ENCODE peak calls at places on chromosomes 13 and 19, in ten cellular contexts. D, U, M, G, R, A, S, T, O and B are unnamed samples.

GRCh38 chr13:114115191-114115671 is 17.2 kb downstream of the RASA3 start:
- DNase-seq in D (peak), U (no peak), M (no peak), G (no peak), R (no peak), A (no peak), S (no peak), T (no peak), O (peak), B (no peak)

GRCh38 chr13:27379694-27380596 is 44.5 kb upstream of the GTF3A start:
- DNase-seq in D (peak), U (peak), M (no peak), G (peak), R (peak), A (no peak), S (peak), T (peak), O (peak), B (peak)

GRCh38 chr19:32649751-32650150 is 25.2 kb downstream of the ANKRD27 start:
- DNase-seq in D (no peak), U (no peak), M (no peak), G (no peak), R (no peak), A (no peak), S (no peak), T (no peak), O (peak), B (no peak)

GRCh38 chr19:2016041-2016807 is 710 bp upstream of the BTBD2 start:
- DNase-seq in D (peak), U (peak), M (no peak), G (peak), R (no peak), A (peak), S (peak), T (peak), O (peak), B (peak)

GRCh38 chr13:60143775-60144174 is 20.0 kb downstream of the DIAPH3 start:
- DNase-seq in D (no peak), U (no peak), M (no peak), G (no peak), R (no peak), A (no peak), S (no peak), T (no peak), O (no peak), B (no peak)

GRCh38 chr13:40520916-40521315 is 145.5 kb downstream of the FOXO1 start:
- DNase-seq in D (no peak), U (no peak), M (no peak), G (no peak), R (no peak), A (no peak), S (no peak), T (no peak), O (no peak), B (no peak)

GRCh38 chr13:50128406-50129048 is 113.3 kb downstream of the KCNRG start:
- DNase-seq in D (no peak), U (peak), M (no peak), G (no peak), R (no peak), A (no peak), S (peak), T (no peak), O (no peak), B (peak)

GRCh38 chr13:40697711-40698110 is 31.3 kb upstream of the FOXO1 start:
- DNase-seq in D (peak), U (no peak), M (no peak), G (no peak), R (no peak), A (no peak), S (peak), T (no peak), O (no peak), B (no peak)

GRCh38 chr19:50205681-50206138 is 2.3 kb downstream of the MYH14 start:
- DNase-seq in D (peak), U (peak), M (no peak), G (no peak), R (no peak), A (no peak), S (no peak), T (no peak), O (no peak), B (no peak)

DNA sequence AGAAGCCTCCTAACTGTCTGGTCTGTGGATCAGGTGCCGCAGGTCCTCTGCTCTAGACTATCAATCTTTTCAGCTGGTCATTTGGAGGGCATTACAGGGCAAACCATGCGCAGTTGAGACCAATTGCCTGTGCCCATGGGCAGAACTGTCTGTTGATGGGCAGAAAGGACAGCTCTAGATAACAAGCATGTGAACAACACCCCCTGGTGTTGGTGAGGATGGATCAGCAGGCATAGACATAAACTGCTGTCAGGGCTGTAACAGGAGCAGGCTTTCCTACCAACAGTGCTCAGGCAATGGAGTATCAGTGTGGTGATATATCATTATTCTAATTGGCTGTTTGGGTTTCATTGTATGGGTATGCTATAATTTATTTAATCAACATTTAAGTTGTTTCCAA is 104.7 kb upstream of the KL start:
- DNase-seq in D (no peak), U (peak), M (no peak), G (peak), R (peak), A (no peak), S (peak), T (no peak), O (no peak), B (peak)
- TF ChIP-seq CTCF in D (peak), U (peak), M (no peak), G (peak), R (no peak), A (peak), S (peak), T (no peak), O (peak), B (peak)

GRCh38 chr13:51804295-51805172 is 571 bp upstream of the DHRS12 start:
- DNase-seq in D (peak), U (no peak), M (no peak), G (no peak), R (no peak), A (no peak), S (no peak), T (peak), O (peak), B (no peak)

GRCh38 chr13:51803018-51803417 is 945 bp downstream of the DHRS12 start:
- DNase-seq in D (no peak), U (peak), M (no peak), G (peak), R (no peak), A (no peak), S (no peak), T (no peak), O (no peak), B (no peak)

GRCh38 chr13:51802601-51803000 is 1.4 kb downstream of the DHRS12 start:
- DNase-seq in D (no peak), U (no peak), M (no peak), G (no peak), R (no peak), A (no peak), S (no peak), T (no peak), O (no peak), B (no peak)

GRCh38 chr13:51805313-51805712 is 1.4 kb upstream of the DHRS12 start:
- DNase-seq in D (no peak), U (no peak), M (no peak), G (no peak), R (no peak), A (no peak), S (no peak), T (no peak), O (no peak), B (no peak)

DNA sequence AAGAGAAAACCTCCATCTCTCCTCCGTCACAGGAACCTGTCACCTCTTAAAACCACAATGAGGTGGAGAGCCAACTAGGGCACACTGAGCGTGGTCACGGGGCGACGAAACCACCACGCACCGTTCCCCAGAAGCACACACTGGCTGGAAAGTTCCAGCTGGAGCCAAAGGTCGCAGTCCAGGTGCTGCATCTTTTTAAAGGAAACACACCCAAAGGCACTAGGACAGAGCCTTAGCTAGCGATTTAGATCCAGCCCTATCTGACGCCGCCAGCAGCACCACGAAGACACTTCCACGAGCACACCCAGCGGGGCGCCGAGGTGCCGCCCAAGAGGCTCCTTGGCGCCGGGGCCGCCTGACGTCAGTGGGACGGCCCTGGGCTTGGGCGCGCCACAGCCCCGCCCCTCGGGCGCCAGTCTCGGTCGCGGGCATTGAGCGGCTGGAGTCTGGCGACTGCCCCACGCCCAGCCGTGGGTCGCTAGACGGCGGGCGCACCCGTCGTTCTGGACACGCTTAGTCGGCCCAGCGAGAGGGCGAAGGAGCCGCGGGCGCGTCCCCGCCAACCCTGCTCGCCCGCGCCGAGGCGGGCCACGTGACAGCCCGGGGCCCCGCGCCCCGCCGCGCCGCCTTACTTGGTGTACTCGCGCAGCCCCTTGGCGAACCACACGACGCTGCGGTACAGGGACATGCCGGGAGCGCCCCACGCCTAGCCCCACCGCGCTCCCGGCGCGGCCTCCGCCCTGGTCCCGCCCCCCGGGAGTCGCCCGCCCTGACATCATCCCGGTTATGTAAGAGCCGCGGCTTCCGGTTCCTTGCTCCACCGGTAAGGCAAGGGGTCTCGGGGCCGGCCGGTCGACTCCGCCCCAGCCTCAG is at the start of gene DHRS12:
- DNase-seq in D (peak), U (peak), M (peak), G (peak), R (peak), A (peak), S (peak), T (peak), O (peak), B (peak)
- TF ChIP-seq CTCF in D (no peak), U (no peak), M (peak), G (peak), R (no peak), A (no peak), S (peak), T (no peak), O (no peak), B (no peak)

GRCh38 chr13:44484562-44485164 is 91.5 kb downstream of the TSC22D1 start:
- DNase-seq in D (no peak), U (no peak), M (no peak), G (no peak), R (no peak), A (no peak), S (no peak), T (no peak), O (no peak), B (no peak)
- TF ChIP-seq CTCF in D (no peak), U (no peak), M (no peak), G (no peak), R (no peak), A (no peak), S (no peak), T (no peak), O (no peak), B (no peak)

DNA sequence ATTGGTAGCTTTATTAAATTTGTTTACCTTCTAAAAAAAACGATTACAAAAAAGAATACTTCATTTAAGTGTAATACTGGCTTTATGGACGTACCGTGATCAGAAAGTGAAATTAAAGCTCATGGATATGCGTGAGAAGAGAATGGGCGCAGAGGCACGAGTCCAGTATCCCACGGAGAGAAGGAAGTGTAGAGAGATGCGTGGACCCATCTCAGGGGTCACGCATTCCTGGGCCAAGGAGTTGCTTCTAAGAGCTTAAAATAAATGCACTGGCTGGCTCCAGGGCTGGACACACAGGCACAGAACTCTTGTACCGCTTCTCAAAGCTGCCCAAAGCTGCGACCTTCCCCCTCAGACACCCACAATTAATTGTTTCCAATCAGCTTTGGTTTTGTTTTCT is 8.7 kb upstream of the SPC24 start:
- DNase-seq in D (no peak), U (no peak), M (no peak), G (no peak), R (no peak), A (no peak), S (no peak), T (no peak), O (no peak), B (no peak)
- TF ChIP-seq CTCF in D (no peak), U (no peak), M (no peak), G (no peak), R (no peak), A (no peak), S (no peak), T (no peak), O (no peak), B (no peak)

DNA sequence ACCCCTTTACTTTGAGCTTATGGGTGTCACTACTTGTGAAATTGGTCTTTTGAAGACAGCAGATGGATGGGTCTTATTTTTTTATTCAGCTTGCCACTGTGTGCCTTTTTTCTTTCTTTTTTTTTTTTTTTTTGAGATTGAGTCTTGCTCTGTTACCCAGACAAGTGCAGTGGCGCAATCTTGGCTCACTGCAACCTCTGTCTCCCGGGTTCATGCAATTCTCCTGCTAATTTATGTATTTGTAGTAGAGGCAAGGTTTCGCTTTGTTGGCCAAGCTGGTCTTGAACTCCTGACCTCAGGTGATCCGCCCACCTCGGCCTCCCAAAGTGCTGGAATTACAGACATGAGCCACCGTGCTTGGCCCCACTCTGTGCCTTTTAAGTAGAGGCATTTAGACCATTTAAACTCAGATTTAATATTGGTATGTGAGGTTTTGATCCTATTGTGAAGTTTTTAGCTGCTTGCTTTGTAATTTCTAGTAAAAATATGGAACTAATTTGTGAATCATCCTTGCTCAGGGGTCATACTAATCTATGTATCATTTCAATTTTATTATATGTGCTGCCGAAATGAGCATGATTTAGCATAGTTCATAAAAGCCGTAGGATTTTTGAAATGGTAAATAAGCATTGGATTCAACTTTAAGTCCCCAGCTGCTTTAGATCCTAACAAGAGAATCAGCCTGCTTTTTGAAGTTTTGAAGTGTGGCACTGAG is 584.5 kb downstream of the SLITRK1 start:
- DNase-seq in D (no peak), U (no peak), M (no peak), G (no peak), R (no peak), A (no peak), S (no peak), T (no peak), O (no peak), B (no peak)
- TF ChIP-seq CTCF in D (no peak), U (no peak), M (no peak), G (no peak), R (no peak), A (no peak), S (no peak), T (no peak), O (no peak), B (no peak)

GRCh38 chr13:93397619-93398018 is 171.0 kb downstream of the GPC6 start:
- DNase-seq in D (no peak), U (no peak), M (no peak), G (no peak), R (no peak), A (no peak), S (no peak), T (no peak), O (no peak), B (no peak)
- TF ChIP-seq CTCF in D (no peak), U (no peak), M (no peak), G (no peak), R (no peak), A (no peak), S (no peak), T (no peak), O (no peak), B (no peak)